ENCODE peak calls at places on chromosomes 2 and 18, in seven cellular contexts. One of them, this sample, is unnamed.

GRCh38 chr18:36078751-36079529 is 11.6 kb upstream of the RPRD1A start:
- DNase-seq in K562: no peak
- DNase-seq in HepG2: peak
- DNase-seq in HCT116: no peak
- DNase-seq in A549: no peak
- DNase-seq in GM23338: no peak
- DNase-seq in HL-60: no peak
- DNase-seq in this sample: no peak

GRCh38 chr2:7007846-7008741 is 90.9 kb downstream of the RNF144A start:
- DNase-seq in K562: peak
- DNase-seq in HCT116: no peak
- DNase-seq in GM23338: peak
- DNase-seq in HL-60: peak
- DNase-seq in HepG2: no peak
- DNase-seq in A549: no peak
- DNase-seq in this sample: no peak

GRCh38 chr2:190685348-190685747 is 36.5 kb downstream of the NAB1 start:
- DNase-seq in A549: no peak
- DNase-seq in HCT116: no peak
- DNase-seq in GM23338: peak
- DNase-seq in HepG2: no peak
- DNase-seq in K562: no peak
- DNase-seq in HL-60: no peak
- DNase-seq in this sample: no peak

GRCh38 chr2:155250800-155251199 is 552.3 kb downstream of the KCNJ3 start:
- DNase-seq in GM23338: peak
- DNase-seq in HCT116: peak
- DNase-seq in K562: no peak
- DNase-seq in A549: no peak
- DNase-seq in HepG2: peak
- DNase-seq in HL-60: no peak
- DNase-seq in this sample: peak

GRCh38 chr18:74694436-74694835 is 96.8 kb downstream of the ZNF407 start:
- DNase-seq in HCT116: no peak
- DNase-seq in A549: no peak
- DNase-seq in HL-60: no peak
- DNase-seq in GM23338: no peak
- DNase-seq in K562: no peak
- DNase-seq in HepG2: no peak
- DNase-seq in this sample: no peak

GRCh38 chr2:144470819-144471218 is 49.1 kb downstream of the ZEB2 start:
- DNase-seq in GM23338: no peak
- DNase-seq in K562: no peak
- DNase-seq in HCT116: no peak
- DNase-seq in A549: no peak
- DNase-seq in HepG2: no peak
- DNase-seq in HL-60: no peak
- DNase-seq in this sample: no peak

GRCh38 chr2:202824901-202825300 is 46.7 kb downstream of the ICA1L start:
- DNase-seq in GM23338: no peak
- DNase-seq in K562: no peak
- DNase-seq in HepG2: no peak
- DNase-seq in A549: no peak
- DNase-seq in HL-60: no peak
- DNase-seq in HCT116: no peak
- DNase-seq in this sample: no peak

GRCh38 chr2:215961981-215962380 is 51.4 kb downstream of the MREG start:
- DNase-seq in HL-60: no peak
- DNase-seq in GM23338: no peak
- DNase-seq in A549: no peak
- DNase-seq in HCT116: no peak
- DNase-seq in K562: no peak
- DNase-seq in HepG2: no peak
- DNase-seq in this sample: no peak

GRCh38 chr2:191376981-191377629 is 131.9 kb downstream of the MYO1B start:
- DNase-seq in GM23338: peak
- DNase-seq in HCT116: peak
- DNase-seq in K562: peak
- DNase-seq in HL-60: peak
- DNase-seq in A549: peak
- DNase-seq in HepG2: peak
- DNase-seq in this sample: peak

GRCh38 chr2:105114551-105114950 is 76.7 kb downstream of the MRPS9 start:
- DNase-seq in GM23338: peak
- DNase-seq in HepG2: peak
- DNase-seq in HCT116: peak
- DNase-seq in K562: peak
- DNase-seq in A549: peak
- DNase-seq in HL-60: no peak
- DNase-seq in this sample: peak

GRCh38 chr2:105116348-105116747 is 78.5 kb downstream of the MRPS9 start:
- DNase-seq in A549: no peak
- DNase-seq in HL-60: no peak
- DNase-seq in GM23338: no peak
- DNase-seq in K562: no peak
- DNase-seq in HepG2: no peak
- DNase-seq in HCT116: no peak
- DNase-seq in this sample: no peak

GRCh38 chr2:105117565-105117964 is 79.7 kb downstream of the MRPS9 start:
- DNase-seq in HL-60: no peak
- DNase-seq in HepG2: no peak
- DNase-seq in K562: no peak
- DNase-seq in HCT116: no peak
- DNase-seq in A549: no peak
- DNase-seq in GM23338: no peak
- DNase-seq in this sample: no peak

GRCh38 chr2:105121417-105121816 is 83.5 kb downstream of the MRPS9 start:
- DNase-seq in HepG2: no peak
- DNase-seq in K562: no peak
- DNase-seq in HCT116: no peak
- DNase-seq in HL-60: no peak
- DNase-seq in GM23338: no peak
- DNase-seq in A549: no peak
- DNase-seq in this sample: no peak

GRCh38 chr2:105118960-105119359 is 81.1 kb downstream of the MRPS9 start:
- DNase-seq in HL-60: no peak
- DNase-seq in HepG2: no peak
- DNase-seq in GM23338: peak
- DNase-seq in K562: no peak
- DNase-seq in A549: no peak
- DNase-seq in HCT116: no peak
- DNase-seq in this sample: no peak
- TF ChIP-seq REST in HL-60: no peak
- TF ChIP-seq REST in HepG2: no peak
- TF ChIP-seq REST in GM23338: no peak
- TF ChIP-seq REST in K562: no peak
- TF ChIP-seq REST in A549: no peak
- TF ChIP-seq REST in HCT116: no peak
- TF ChIP-seq REST in this sample: no peak

GRCh38 chr2:196876364-196876763 is 50.1 kb downstream of the PGAP1 start:
- DNase-seq in HL-60: no peak
- DNase-seq in K562: no peak
- DNase-seq in A549: no peak
- DNase-seq in HCT116: no peak
- DNase-seq in GM23338: no peak
- DNase-seq in HepG2: no peak
- DNase-seq in this sample: no peak

GRCh38 chr2:196875414-196875813 is 51.1 kb downstream of the PGAP1 start:
- DNase-seq in K562: no peak
- DNase-seq in HL-60: no peak
- DNase-seq in HepG2: no peak
- DNase-seq in GM23338: no peak
- DNase-seq in A549: no peak
- DNase-seq in HCT116: no peak
- DNase-seq in this sample: no peak
- H3K27ac ChIP-seq in K562: no peak
- H3K27ac ChIP-seq in HL-60: no peak
- H3K27ac ChIP-seq in HepG2: no peak
- H3K27ac ChIP-seq in GM23338: no peak
- H3K27ac ChIP-seq in A549: no peak
- H3K27ac ChIP-seq in HCT116: no peak
- H3K27ac ChIP-seq in this sample: no peak

DNA sequence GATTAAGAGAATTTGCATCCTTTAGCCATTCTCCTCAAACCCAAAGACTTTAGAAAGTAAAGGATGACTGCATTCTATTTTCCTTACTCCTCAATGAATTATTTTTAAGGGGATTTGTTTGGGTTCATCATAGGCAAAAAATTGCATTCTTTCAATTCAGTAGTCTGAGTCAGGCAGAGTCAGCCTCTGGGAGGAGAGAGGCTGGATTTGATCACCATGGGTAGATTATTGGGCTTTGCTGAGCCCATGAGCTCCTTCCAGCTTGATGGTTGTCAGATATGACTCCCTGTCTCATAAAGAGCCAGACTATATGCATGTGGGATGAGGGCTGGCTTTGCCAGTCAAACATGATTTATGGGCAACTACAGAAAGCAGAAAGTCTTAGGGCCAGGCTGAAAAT is 101.2 kb downstream of the KCNS3 start:
- DNase-seq in HCT116: no peak
- DNase-seq in HL-60: no peak
- DNase-seq in GM23338: no peak
- DNase-seq in A549: no peak
- DNase-seq in K562: no peak
- DNase-seq in HepG2: no peak
- DNase-seq in this sample: no peak
- TF ChIP-seq REST in HCT116: no peak
- TF ChIP-seq REST in HL-60: no peak
- TF ChIP-seq REST in GM23338: no peak
- TF ChIP-seq REST in A549: no peak
- TF ChIP-seq REST in K562: no peak
- TF ChIP-seq REST in HepG2: no peak
- TF ChIP-seq REST in this sample: no peak

GRCh38 chr2:18922276-18922675 is 332.9 kb upstream of the NT5C1B start:
- DNase-seq in HL-60: no peak
- DNase-seq in HCT116: no peak
- DNase-seq in A549: no peak
- DNase-seq in K562: no peak
- DNase-seq in HepG2: no peak
- DNase-seq in GM23338: no peak
- DNase-seq in this sample: no peak

GRCh38 chr2:18930977-18931376 is 341.6 kb upstream of the NT5C1B start:
- DNase-seq in HCT116: no peak
- DNase-seq in HepG2: no peak
- DNase-seq in GM23338: no peak
- DNase-seq in HL-60: no peak
- DNase-seq in K562: no peak
- DNase-seq in A549: no peak
- DNase-seq in this sample: no peak

GRCh38 chr2:18927525-18928232 is 338.3 kb upstream of the NT5C1B start:
- DNase-seq in K562: no peak
- DNase-seq in HL-60: no peak
- DNase-seq in HCT116: no peak
- DNase-seq in A549: no peak
- DNase-seq in HepG2: peak
- DNase-seq in GM23338: no peak
- DNase-seq in this sample: no peak

GRCh38 chr2:18926633-18927524 is 337.5 kb upstream of the NT5C1B start:
- DNase-seq in K562: no peak
- DNase-seq in HL-60: no peak
- DNase-seq in GM23338: no peak
- DNase-seq in A549: no peak
- DNase-seq in HCT116: no peak
- DNase-seq in HepG2: no peak
- DNase-seq in this sample: no peak

DNA sequence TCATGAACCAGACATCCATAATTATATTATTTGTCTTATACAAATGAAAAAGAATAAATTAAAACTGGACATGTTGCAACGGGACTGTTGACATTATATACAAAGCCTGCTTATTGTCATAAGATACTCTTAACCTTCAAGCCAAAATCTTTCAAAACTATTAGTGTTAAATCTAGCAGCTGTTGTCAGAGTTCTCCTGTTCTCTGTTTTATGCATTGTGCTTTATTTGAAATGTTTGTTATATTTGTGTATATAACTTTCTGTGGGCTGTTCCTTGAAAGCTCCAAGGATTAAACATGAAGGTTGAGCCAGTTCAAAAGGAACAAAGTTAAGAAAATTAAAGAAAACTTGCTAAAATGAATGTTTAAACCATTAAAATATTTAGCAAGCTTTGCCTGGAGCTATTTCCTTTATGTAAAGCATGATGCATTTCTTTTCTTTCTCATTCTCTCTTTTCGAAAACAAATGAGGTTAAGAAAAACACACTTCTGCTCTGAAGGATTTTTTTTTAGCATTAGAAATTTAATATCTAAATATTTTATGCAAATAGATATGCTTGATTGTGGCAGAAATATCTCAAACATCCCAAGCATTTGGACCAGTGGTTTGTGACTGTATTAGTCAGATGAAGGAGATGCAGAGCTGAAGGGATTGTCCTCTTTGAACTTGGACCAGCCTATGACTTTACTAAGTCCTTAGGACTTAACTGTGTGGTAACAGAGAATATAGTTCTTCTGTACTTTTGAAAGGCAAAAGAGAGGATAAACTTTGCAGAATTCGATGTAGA is 335.7 kb upstream of the NT5C1B start:
- DNase-seq in A549: no peak
- DNase-seq in K562: no peak
- DNase-seq in GM23338: no peak
- DNase-seq in HL-60: no peak
- DNase-seq in HepG2: no peak
- DNase-seq in HCT116: no peak
- DNase-seq in this sample: no peak
- H3K27ac ChIP-seq in A549: no peak
- H3K27ac ChIP-seq in K562: no peak
- H3K27ac ChIP-seq in GM23338: peak
- H3K27ac ChIP-seq in HL-60: no peak
- H3K27ac ChIP-seq in HepG2: no peak
- H3K27ac ChIP-seq in HCT116: no peak
- H3K27ac ChIP-seq in this sample: no peak

GRCh38 chr2:173544621-173545363 is 190.1 kb downstream of the CDCA7 start:
- DNase-seq in HCT116: no peak
- DNase-seq in HepG2: no peak
- DNase-seq in K562: no peak
- DNase-seq in GM23338: no peak
- DNase-seq in HL-60: no peak
- DNase-seq in A549: no peak
- DNase-seq in this sample: no peak
- TF ChIP-seq REST in HCT116: no peak
- TF ChIP-seq REST in HepG2: no peak
- TF ChIP-seq REST in K562: no peak
- TF ChIP-seq REST in GM23338: no peak
- TF ChIP-seq REST in HL-60: no peak
- TF ChIP-seq REST in A549: no peak
- TF ChIP-seq REST in this sample: no peak

GRCh38 chr2:740446-741293 is 63.5 kb upstream of the TMEM18 start:
- DNase-seq in K562: peak
- DNase-seq in HL-60: no peak
- DNase-seq in HepG2: peak
- DNase-seq in GM23338: peak
- DNase-seq in A549: peak
- DNase-seq in HCT116: peak
- DNase-seq in this sample: peak
- H3K27ac ChIP-seq in K562: peak
- H3K27ac ChIP-seq in HL-60: no peak
- H3K27ac ChIP-seq in HepG2: no peak
- H3K27ac ChIP-seq in GM23338: peak
- H3K27ac ChIP-seq in A549: peak
- H3K27ac ChIP-seq in HCT116: peak
- H3K27ac ChIP-seq in this sample: peak